ENCODE peak calls at places on chromosomes 13 and 19, in ten cellular contexts. One of them, this sample, is unnamed.

GRCh38 chr13:77832339-77833100 is 86.1 kb downstream of the EDNRB start:
- DNase-seq in GM06990: no peak
- DNase-seq in B cell: no peak
- DNase-seq in stimulated activated CD8-positive, alpha-beta memory T cell treated with anti-CD3 and anti-CD28 coated beads, Interleukin-4, amount 100 ng/mL, for 1 hour: no peak
- DNase-seq in endothelial cell: no peak
- DNase-seq in stimulated activated CD4-positive, alpha-beta T cell treated with anti-CD3 and anti-CD28 coated beads, Interleukin-4, amount 100 ng/mL, for 4 hours: no peak
- DNase-seq in NAMALWA: no peak
- DNase-seq in nephron progenitor cell: no peak
- DNase-seq in AG04450: no peak
- DNase-seq in type B pancreatic cell: no peak
- DNase-seq in this sample: no peak

GRCh38 chr19:45122832-45123231 is 29.9 kb downstream of the PPP1R37 start:
- DNase-seq in GM06990: no peak
- DNase-seq in B cell: no peak
- DNase-seq in stimulated activated CD8-positive, alpha-beta memory T cell treated with anti-CD3 and anti-CD28 coated beads, Interleukin-4, amount 100 ng/mL, for 1 hour: no peak
- DNase-seq in endothelial cell: no peak
- DNase-seq in stimulated activated CD4-positive, alpha-beta T cell treated with anti-CD3 and anti-CD28 coated beads, Interleukin-4, amount 100 ng/mL, for 4 hours: no peak
- DNase-seq in NAMALWA: no peak
- DNase-seq in nephron progenitor cell: no peak
- DNase-seq in AG04450: no peak
- DNase-seq in type B pancreatic cell: no peak
- DNase-seq in this sample: no peak

GRCh38 chr19:51715850-51716249 is 7.9 kb downstream of the HAS1 start:
- DNase-seq in GM06990: no peak
- DNase-seq in B cell: no peak
- DNase-seq in stimulated activated CD8-positive, alpha-beta memory T cell treated with anti-CD3 and anti-CD28 coated beads, Interleukin-4, amount 100 ng/mL, for 1 hour: no peak
- DNase-seq in endothelial cell: no peak
- DNase-seq in stimulated activated CD4-positive, alpha-beta T cell treated with anti-CD3 and anti-CD28 coated beads, Interleukin-4, amount 100 ng/mL, for 4 hours: no peak
- DNase-seq in NAMALWA: no peak
- DNase-seq in nephron progenitor cell: no peak
- DNase-seq in AG04450: no peak
- DNase-seq in type B pancreatic cell: no peak
- DNase-seq in this sample: no peak

GRCh38 chr13:51823861-51824260 is 19.9 kb upstream of the DHRS12 start:
- DNase-seq in GM06990: no peak
- DNase-seq in B cell: no peak
- DNase-seq in stimulated activated CD8-positive, alpha-beta memory T cell treated with anti-CD3 and anti-CD28 coated beads, Interleukin-4, amount 100 ng/mL, for 1 hour: no peak
- DNase-seq in endothelial cell: no peak
- DNase-seq in stimulated activated CD4-positive, alpha-beta T cell treated with anti-CD3 and anti-CD28 coated beads, Interleukin-4, amount 100 ng/mL, for 4 hours: no peak
- DNase-seq in NAMALWA: no peak
- DNase-seq in nephron progenitor cell: no peak
- DNase-seq in AG04450: no peak
- DNase-seq in type B pancreatic cell: no peak
- DNase-seq in this sample: no peak

GRCh38 chr19:50626796-50627195 is 12.9 kb downstream of the SYT3 start:
- DNase-seq in GM06990: no peak
- DNase-seq in B cell: no peak
- DNase-seq in stimulated activated CD8-positive, alpha-beta memory T cell treated with anti-CD3 and anti-CD28 coated beads, Interleukin-4, amount 100 ng/mL, for 1 hour: no peak
- DNase-seq in endothelial cell: no peak
- DNase-seq in stimulated activated CD4-positive, alpha-beta T cell treated with anti-CD3 and anti-CD28 coated beads, Interleukin-4, amount 100 ng/mL, for 4 hours: no peak
- DNase-seq in NAMALWA: no peak
- DNase-seq in nephron progenitor cell: no peak
- DNase-seq in AG04450: no peak
- DNase-seq in type B pancreatic cell: no peak
- DNase-seq in this sample: no peak

GRCh38 chr13:66359910-66360552 is 870.1 kb downstream of the PCDH9 start:
- DNase-seq in GM06990: no peak
- DNase-seq in B cell: no peak
- DNase-seq in stimulated activated CD8-positive, alpha-beta memory T cell treated with anti-CD3 and anti-CD28 coated beads, Interleukin-4, amount 100 ng/mL, for 1 hour: no peak
- DNase-seq in endothelial cell: no peak
- DNase-seq in stimulated activated CD4-positive, alpha-beta T cell treated with anti-CD3 and anti-CD28 coated beads, Interleukin-4, amount 100 ng/mL, for 4 hours: no peak
- DNase-seq in NAMALWA: no peak
- DNase-seq in nephron progenitor cell: no peak
- DNase-seq in AG04450: no peak
- DNase-seq in type B pancreatic cell: no peak
- DNase-seq in this sample: no peak

GRCh38 chr19:35059006-35059798 is 17.7 kb downstream of the HPN start:
- DNase-seq in GM06990: no peak
- DNase-seq in B cell: no peak
- DNase-seq in stimulated activated CD8-positive, alpha-beta memory T cell treated with anti-CD3 and anti-CD28 coated beads, Interleukin-4, amount 100 ng/mL, for 1 hour: no peak
- DNase-seq in endothelial cell: no peak
- DNase-seq in stimulated activated CD4-positive, alpha-beta T cell treated with anti-CD3 and anti-CD28 coated beads, Interleukin-4, amount 100 ng/mL, for 4 hours: no peak
- DNase-seq in NAMALWA: no peak
- DNase-seq in nephron progenitor cell: no peak
- DNase-seq in AG04450: no peak
- DNase-seq in type B pancreatic cell: no peak
- DNase-seq in this sample: no peak

GRCh38 chr13:51632643-51633357 is 48.5 kb downstream of the WDFY2 start:
- DNase-seq in GM06990: no peak
- DNase-seq in B cell: no peak
- DNase-seq in stimulated activated CD8-positive, alpha-beta memory T cell treated with anti-CD3 and anti-CD28 coated beads, Interleukin-4, amount 100 ng/mL, for 1 hour: no peak
- DNase-seq in endothelial cell: peak
- DNase-seq in stimulated activated CD4-positive, alpha-beta T cell treated with anti-CD3 and anti-CD28 coated beads, Interleukin-4, amount 100 ng/mL, for 4 hours: no peak
- DNase-seq in NAMALWA: no peak
- DNase-seq in nephron progenitor cell: no peak
- DNase-seq in AG04450: no peak
- DNase-seq in type B pancreatic cell: no peak
- DNase-seq in this sample: peak

GRCh38 chr19:46785054-46785979 is 3.1 kb downstream of the SLC1A5 start:
- DNase-seq in GM06990: no peak
- DNase-seq in B cell: no peak
- DNase-seq in stimulated activated CD8-positive, alpha-beta memory T cell treated with anti-CD3 and anti-CD28 coated beads, Interleukin-4, amount 100 ng/mL, for 1 hour: no peak
- DNase-seq in endothelial cell: no peak
- DNase-seq in stimulated activated CD4-positive, alpha-beta T cell treated with anti-CD3 and anti-CD28 coated beads, Interleukin-4, amount 100 ng/mL, for 4 hours: no peak
- DNase-seq in NAMALWA: peak
- DNase-seq in nephron progenitor cell: no peak
- DNase-seq in AG04450: no peak
- DNase-seq in type B pancreatic cell: no peak
- DNase-seq in this sample: no peak